ENCODE peak calls at places on chromosomes 2 and 18, in four cellular contexts. One of them, this sample, is unnamed.

GRCh38 chr2:74267068-74267467 is 68.7 kb downstream of the MTHFD2 start:
- DNase-seq in spleen: no peak
- DNase-seq in OCI-LY7: peak
- DNase-seq in right lobe of liver: peak
- DNase-seq in this sample: no peak

GRCh38 chr2:67930156-67930555 is 132.6 kb downstream of the C1D start:
- DNase-seq in spleen: no peak
- DNase-seq in OCI-LY7: no peak
- DNase-seq in right lobe of liver: no peak
- DNase-seq in this sample: no peak

GRCh38 chr2:67561411-67561965 is 164.4 kb downstream of the ETAA1 start:
- DNase-seq in spleen: no peak
- DNase-seq in OCI-LY7: no peak
- DNase-seq in right lobe of liver: no peak
- DNase-seq in this sample: no peak

GRCh38 chr18:24398515-24398914 is 891 bp upstream of the OSBPL1A start:
- DNase-seq in spleen: no peak
- DNase-seq in OCI-LY7: no peak
- DNase-seq in right lobe of liver: no peak
- DNase-seq in this sample: no peak

GRCh38 chr2:46181306-46181705 is 115.9 kb upstream of the EPAS1 start:
- DNase-seq in spleen: no peak
- DNase-seq in OCI-LY7: no peak
- DNase-seq in right lobe of liver: no peak
- DNase-seq in this sample: no peak

GRCh38 chr2:222686086-222686750 is 14.8 kb downstream of the MOGAT1 start:
- DNase-seq in spleen: no peak
- DNase-seq in OCI-LY7: no peak
- DNase-seq in right lobe of liver: no peak
- DNase-seq in this sample: no peak

GRCh38 chr2:10514743-10515142 is 66.6 kb upstream of the ODC1 start:
- DNase-seq in spleen: peak
- DNase-seq in OCI-LY7: no peak
- DNase-seq in right lobe of liver: no peak
- DNase-seq in this sample: peak

GRCh38 chr18:11909081-11909410 is 929 bp upstream of the MPPE1 start:
- DNase-seq in spleen: no peak
- DNase-seq in OCI-LY7: no peak
- DNase-seq in right lobe of liver: no peak
- DNase-seq in this sample: no peak

GRCh38 chr18:13137939-13138821 is 80.4 kb upstream of the LDLRAD4 start:
- DNase-seq in spleen: peak
- DNase-seq in OCI-LY7: no peak
- DNase-seq in right lobe of liver: peak
- DNase-seq in this sample: no peak

GRCh38 chr2:86367501-86367778 is 30.0 kb upstream of the REEP1 start:
- DNase-seq in spleen: no peak
- DNase-seq in OCI-LY7: no peak
- DNase-seq in right lobe of liver: no peak
- DNase-seq in this sample: no peak

GRCh38 chr18:6729247-6730091 is at the start of gene ARHGAP28:
- DNase-seq in spleen: peak
- DNase-seq in OCI-LY7: no peak
- DNase-seq in right lobe of liver: peak
- DNase-seq in this sample: peak

GRCh38 chr18:59570101-59570875 is 126.9 kb downstream of the CCBE1 start:
- DNase-seq in spleen: no peak
- DNase-seq in OCI-LY7: no peak
- DNase-seq in right lobe of liver: no peak
- DNase-seq in this sample: no peak

DNA sequence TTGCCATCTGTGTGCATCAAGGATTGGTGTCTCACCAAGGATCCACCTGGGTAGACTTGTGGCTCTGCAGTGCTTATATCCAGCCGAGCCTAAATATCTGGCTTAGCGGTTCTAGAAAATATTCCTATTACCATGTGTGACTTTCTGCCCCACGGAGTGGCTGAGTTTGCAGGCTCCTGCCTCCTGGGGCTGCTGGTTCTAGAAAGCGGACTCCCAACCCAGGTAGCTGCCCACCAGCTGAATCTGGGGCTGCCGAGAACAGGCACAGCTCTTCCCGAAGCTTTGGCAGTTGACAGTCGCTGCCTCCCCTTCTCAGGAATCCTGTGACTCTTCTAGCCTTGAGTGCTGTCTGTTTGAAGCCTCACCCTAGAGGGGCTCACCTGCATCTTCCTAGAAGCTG is 104.6 kb downstream of the TPGS2 start:
- DNase-seq in spleen: no peak
- DNase-seq in OCI-LY7: no peak
- DNase-seq in right lobe of liver: no peak
- DNase-seq in this sample: no peak
- TF ChIP-seq CTCF in spleen: no peak
- TF ChIP-seq CTCF in OCI-LY7: no peak
- TF ChIP-seq CTCF in right lobe of liver: no peak
- TF ChIP-seq CTCF in this sample: no peak

DNA sequence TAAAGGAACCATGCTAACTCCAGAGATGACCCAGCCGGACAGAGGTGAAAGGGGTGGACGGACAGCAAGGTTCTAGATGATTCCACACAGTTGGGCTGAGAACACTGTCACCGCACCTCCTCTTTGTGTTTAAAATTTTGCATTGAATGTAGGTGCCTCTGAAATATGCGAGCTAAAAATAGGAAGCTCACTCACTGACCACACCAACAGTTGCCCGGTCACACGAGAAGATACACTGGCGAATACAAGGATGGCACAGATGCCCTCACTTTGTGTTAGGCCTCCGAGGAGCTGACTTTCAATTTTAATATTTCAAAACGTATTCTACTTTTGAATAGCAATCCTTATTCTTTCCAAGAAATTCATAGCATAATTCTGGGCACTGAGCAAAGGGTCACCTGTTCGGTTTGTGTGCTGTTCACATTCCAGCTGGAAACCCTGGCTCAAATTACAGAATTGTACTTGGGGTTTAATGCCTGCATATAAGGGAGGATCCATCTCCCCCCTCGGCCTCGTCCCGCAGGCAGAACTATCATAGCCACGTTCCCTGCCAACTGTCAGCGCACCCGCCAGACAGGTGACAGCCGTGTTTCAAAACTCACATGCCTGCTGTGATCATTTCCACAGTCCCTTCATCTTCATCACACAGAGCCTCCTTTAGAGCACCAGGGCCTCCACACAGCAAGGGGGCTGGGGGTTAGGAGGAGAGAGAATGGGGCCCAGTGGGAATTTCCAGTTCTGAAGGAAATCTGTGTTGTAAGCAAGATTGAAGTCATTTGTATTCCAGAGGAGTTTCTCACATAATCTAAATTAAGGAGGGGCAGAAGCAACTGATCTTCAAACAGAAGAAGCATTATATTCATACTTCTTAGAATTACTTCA is 48.2 kb downstream of the ADI1 start:
- DNase-seq in spleen: peak
- DNase-seq in OCI-LY7: no peak
- DNase-seq in right lobe of liver: no peak
- DNase-seq in this sample: no peak
- H3K4me3 ChIP-seq in spleen: no peak
- H3K4me3 ChIP-seq in OCI-LY7: no peak
- H3K4me3 ChIP-seq in right lobe of liver: no peak
- H3K4me3 ChIP-seq in this sample: no peak

GRCh38 chr2:232607011-232607410 is 26.4 kb upstream of the EFHD1 start:
- DNase-seq in spleen: peak
- DNase-seq in OCI-LY7: no peak
- DNase-seq in right lobe of liver: no peak
- DNase-seq in this sample: no peak

GRCh38 chr2:232609607-232610006 is 23.8 kb upstream of the EFHD1 start:
- DNase-seq in spleen: peak
- DNase-seq in OCI-LY7: no peak
- DNase-seq in right lobe of liver: no peak
- DNase-seq in this sample: no peak

GRCh38 chr2:232611559-232612218 is 21.7 kb upstream of the EFHD1 start:
- DNase-seq in spleen: peak
- DNase-seq in OCI-LY7: peak
- DNase-seq in right lobe of liver: peak
- DNase-seq in this sample: peak

GRCh38 chr2:232611061-232611460 is 22.3 kb upstream of the EFHD1 start:
- DNase-seq in spleen: no peak
- DNase-seq in OCI-LY7: no peak
- DNase-seq in right lobe of liver: no peak
- DNase-seq in this sample: no peak

GRCh38 chr2:232610081-232610480 is 23.3 kb upstream of the EFHD1 start:
- DNase-seq in spleen: peak
- DNase-seq in OCI-LY7: no peak
- DNase-seq in right lobe of liver: no peak
- DNase-seq in this sample: no peak
- TF ChIP-seq CTCF in spleen: no peak
- TF ChIP-seq CTCF in OCI-LY7: no peak
- TF ChIP-seq CTCF in right lobe of liver: no peak
- TF ChIP-seq CTCF in this sample: no peak

DNA sequence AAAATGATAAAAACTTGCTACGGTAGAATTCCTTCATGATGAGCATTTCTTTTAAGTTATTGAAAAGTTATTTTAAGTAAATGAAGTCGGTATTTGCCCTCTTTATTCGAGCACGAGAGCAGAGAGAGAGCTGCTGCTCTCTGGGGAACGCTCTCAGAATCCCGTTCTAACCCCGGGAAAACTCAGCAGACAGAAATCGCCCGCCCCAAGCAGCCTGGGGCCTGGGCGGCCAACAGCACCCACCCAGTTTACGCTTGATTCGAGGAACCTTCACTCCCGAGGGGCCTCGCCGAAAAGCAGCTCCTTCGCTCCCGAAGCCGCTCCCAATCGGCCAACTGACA is 3.5 kb upstream of the OTX1 start:
- DNase-seq in spleen: no peak
- DNase-seq in OCI-LY7: no peak
- DNase-seq in right lobe of liver: no peak
- DNase-seq in this sample: no peak
- H3K4me3 ChIP-seq in spleen: peak
- H3K4me3 ChIP-seq in OCI-LY7: no peak
- H3K4me3 ChIP-seq in right lobe of liver: no peak
- H3K4me3 ChIP-seq in this sample: no peak

GRCh38 chr2:72810165-72810564 is 15.7 kb downstream of the EXOC6B start:
- DNase-seq in spleen: no peak
- DNase-seq in OCI-LY7: no peak
- DNase-seq in right lobe of liver: no peak
- DNase-seq in this sample: no peak
- TF ChIP-seq CTCF in spleen: no peak
- TF ChIP-seq CTCF in OCI-LY7: no peak
- TF ChIP-seq CTCF in right lobe of liver: no peak
- TF ChIP-seq CTCF in this sample: no peak

GRCh38 chr18:34224423-34225217 is at the start of gene NOL4:
- DNase-seq in spleen: peak
- DNase-seq in OCI-LY7: no peak
- DNase-seq in right lobe of liver: peak
- DNase-seq in this sample: no peak
- H3K4me3 ChIP-seq in spleen: peak
- H3K4me3 ChIP-seq in OCI-LY7: no peak
- H3K4me3 ChIP-seq in right lobe of liver: peak
- H3K4me3 ChIP-seq in this sample: no peak

DNA sequence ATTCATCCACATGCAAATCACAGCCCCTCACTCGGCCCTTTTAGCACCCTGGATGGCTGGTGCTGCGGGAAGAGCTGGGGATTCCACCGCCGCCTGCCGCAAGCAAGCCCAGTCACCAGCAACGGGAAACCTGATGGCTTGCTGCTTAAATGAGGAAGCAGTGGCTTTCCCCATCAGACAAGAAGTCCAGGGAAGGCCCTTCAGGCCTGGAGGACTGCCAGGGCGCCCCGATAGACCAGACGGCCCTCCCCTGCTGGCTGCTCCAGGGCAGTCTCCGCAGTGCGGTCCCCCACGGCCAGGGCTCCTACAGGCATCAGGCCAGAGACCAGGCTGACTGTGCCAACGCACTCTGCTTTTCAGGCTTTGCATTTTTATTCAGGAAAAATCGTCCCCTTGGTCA is 439.1 kb downstream of the EIPR1 start:
- DNase-seq in spleen: no peak
- DNase-seq in OCI-LY7: no peak
- DNase-seq in right lobe of liver: no peak
- DNase-seq in this sample: no peak
- TF ChIP-seq CTCF in spleen: no peak
- TF ChIP-seq CTCF in OCI-LY7: no peak
- TF ChIP-seq CTCF in right lobe of liver: no peak
- TF ChIP-seq CTCF in this sample: no peak

GRCh38 chr2:148654414-148654813 is 9.9 kb downstream of the EPC2 start:
- DNase-seq in spleen: no peak
- DNase-seq in OCI-LY7: no peak
- DNase-seq in right lobe of liver: no peak
- DNase-seq in this sample: no peak
- H3K4me3 ChIP-seq in spleen: no peak
- H3K4me3 ChIP-seq in OCI-LY7: no peak
- H3K4me3 ChIP-seq in right lobe of liver: no peak
- H3K4me3 ChIP-seq in this sample: no peak

This sample was measured in HFF-Myc.